ENCODE peak calls at places on chromosomes 4 and X, in ten cellular contexts. K is AG09319, I is sciatic nerve, C is stomach, U is T follicular helper cell, L is aorta, M is mesothelial cell of epicardium, T is heart right ventricle, P is NCI-H1417, B is SK-N-DZ. W is an unnamed sample.

GRCh38 chr4:94507708-94508107 is 56.0 kb downstream of the PDLIM5 start:
- DNase-seq in K (no peak), I (no peak), C (no peak), U (no peak), L (no peak), M (no peak), T (no peak), P (no peak), B (no peak), W (no peak)

GRCh38 chrX:16067886-16068515 is 55.4 kb upstream of the GRPR start:
- DNase-seq in K (no peak), I (no peak), C (no peak), U (no peak), L (no peak), M (no peak), T (no peak), P (no peak), B (no peak), W (no peak)

GRCh38 chrX:13167444-13168207 is 123.2 kb upstream of the FAM9C start:
- DNase-seq in K (no peak), I (no peak), C (no peak), U (no peak), L (no peak), M (no peak), T (no peak), P (no peak), B (peak), W (no peak)

GRCh38 chr4:86451560-86452322 is 91.9 kb upstream of the MAPK10 start:
- DNase-seq in K (no peak), I (no peak), C (no peak), U (no peak), L (no peak), M (no peak), T (no peak), P (peak), B (peak), W (no peak)

GRCh38 chrX:85836868-85837267 is 210.5 kb downstream of the CHM start:
- DNase-seq in K (peak), I (no peak), C (no peak), U (no peak), L (no peak), M (no peak), T (no peak), P (no peak), B (no peak), W (no peak)

GRCh38 chrX:56499372-56499771 is 64.1 kb upstream of the UBQLN2 start:
- DNase-seq in K (no peak), I (no peak), C (no peak), U (no peak), L (no peak), M (no peak), T (no peak), P (no peak), B (no peak), W (no peak)

GRCh38 chrX:39580043-39580442 is 517.7 kb downstream of the BCOR start:
- DNase-seq in K (no peak), I (no peak), C (no peak), U (no peak), L (no peak), M (no peak), T (no peak), P (no peak), B (no peak), W (no peak)

GRCh38 chr4:71026086-71026485 is 32.6 kb downstream of the DCK start:
- DNase-seq in K (peak), I (no peak), C (no peak), U (no peak), L (no peak), M (no peak), T (no peak), P (no peak), B (no peak), W (peak)

GRCh38 chr4:47209833-47210232 is 178.5 kb downstream of the GABRB1 start:
- DNase-seq in K (no peak), I (no peak), C (no peak), U (no peak), L (no peak), M (no peak), T (no peak), P (no peak), B (no peak), W (no peak)

GRCh38 chrX:151019837-151020236 is 36.7 kb downstream of the HMGB3 start:
- DNase-seq in K (no peak), I (no peak), C (no peak), U (no peak), L (no peak), M (no peak), T (no peak), P (no peak), B (no peak), W (no peak)